ENCODE peak calls at places on chromosome 2, in eight cellular contexts. I, Q, R, H, E, G, Z and U are unnamed samples.

GRCh38 chr2:200405599-200406298 is 99.3 kb downstream of the SPATS2L start:
- DNase-seq in I (no peak), Q (no peak), R (peak; percentile 86), H (peak; percentile 95), E (peak; percentile 89), G (no peak), Z (no peak), U (no peak)

GRCh38 chr2:53632714-53633113 is 134.9 kb upstream of the CHAC2 start:
- DNase-seq in I (no peak), Q (no peak), R (peak; percentile 24), H (peak; percentile 5), E (peak; percentile 3), G (no peak), Z (no peak), U (no peak)

GRCh38 chr2:131076707-131077106 is 16.6 kb downstream of the FAM168B start:
- DNase-seq in I (no peak), Q (no peak), R (peak; percentile 81), H (no peak), E (peak; percentile 11), G (no peak), Z (no peak), U (no peak)

GRCh38 chr2:24285484-24286152 is 74.7 kb downstream of the ITSN2 start:
- DNase-seq in I (no peak), Q (no peak), R (no peak), H (no peak), E (no peak), G (no peak), Z (no peak), U (no peak)

GRCh38 chr2:220269421-220269820 is 642.0 kb downstream of the SLC4A3 start:
- DNase-seq in I (no peak), Q (no peak), R (no peak), H (no peak), E (no peak), G (no peak), Z (peak; percentile 92), U (no peak)

GRCh38 chr2:209933499-209934458 is 68.7 kb upstream of the RPE start:
- DNase-seq in I (no peak), Q (no peak), R (peak; percentile 86), H (peak; percentile 72), E (peak; percentile 94), G (no peak), Z (no peak), U (peak; percentile 55)

GRCh38 chr2:14544247-14544646 is 88.3 kb upstream of the LRATD1 start:
- DNase-seq in I (no peak), Q (no peak), R (no peak), H (no peak), E (no peak), G (no peak), Z (no peak), U (no peak)

GRCh38 chr2:179592167-179592936 is 269.1 kb downstream of the ZNF385B start:
- DNase-seq in I (no peak), Q (no peak), R (no peak), H (no peak), E (peak; percentile 83), G (no peak), Z (no peak), U (no peak)

GRCh38 chr2:239827511-239827865 is 197.7 kb downstream of the NDUFA10 start:
- DNase-seq in I (peak; percentile 6), Q (no peak), R (no peak), H (no peak), E (no peak), G (no peak), Z (no peak), U (no peak)

GRCh38 chr2:55751966-55752365 is 58.3 kb upstream of the PNPT1 start:
- DNase-seq in I (no peak), Q (no peak), R (peak; percentile 44), H (no peak), E (no peak), G (no peak), Z (no peak), U (no peak)

GRCh38 chr2:39466311-39466710 is 29.2 kb upstream of the MAP4K3 start:
- DNase-seq in I (no peak), Q (no peak), R (no peak), H (no peak), E (no peak), G (no peak), Z (no peak), U (no peak)

GRCh38 chr2:123791716-123792115 is 233.4 kb upstream of the CNTNAP5 start:
- DNase-seq in I (no peak), Q (no peak), R (no peak), H (no peak), E (no peak), G (no peak), Z (no peak), U (no peak)

GRCh38 chr2:230905448-230906430 is 19.3 kb downstream of the GPR55 start:
- DNase-seq in I (no peak), Q (no peak), R (no peak), H (no peak), E (no peak), G (no peak), Z (no peak), U (no peak)

GRCh38 chr2:104788721-104789446 is 65.0 kb upstream of the POU3F3 start:
- DNase-seq in I (no peak), Q (no peak), R (no peak), H (no peak), E (no peak), G (no peak), Z (no peak), U (no peak)

GRCh38 chr2:19225931-19226330 is 132.5 kb downstream of the OSR1 start:
- DNase-seq in I (no peak), Q (no peak), R (no peak), H (peak; percentile 46), E (no peak), G (no peak), Z (no peak), U (no peak)

GRCh38 chr2:217206326-217206725 is 346.5 kb upstream of the TNP1 start:
- DNase-seq in I (no peak), Q (no peak), R (no peak), H (no peak), E (no peak), G (no peak), Z (no peak), U (no peak)

GRCh38 chr2:74001121-74001520 is 16.4 kb downstream of the TET3 start:
- DNase-seq in I (no peak), Q (no peak), R (no peak), H (peak; percentile 68), E (no peak), G (no peak), Z (no peak), U (no peak)

GRCh38 chr2:85935746-85936208 is 47.0 kb upstream of the ST3GAL5 start:
- DNase-seq in I (no peak), Q (no peak), R (peak; percentile 75), H (peak; percentile 67), E (no peak), G (no peak), Z (no peak), U (no peak)

GRCh38 chr2:207219716-207220414 is 54.1 kb upstream of the KLF7 start:
- DNase-seq in I (no peak), Q (no peak), R (peak; percentile 66), H (peak; percentile 89), E (peak; percentile 86), G (no peak), Z (no peak), U (no peak)

GRCh38 chr2:88601302-88601701 is 26.0 kb downstream of the EIF2AK3 start:
- DNase-seq in I (no peak), Q (no peak), R (peak; percentile 87), H (no peak), E (peak; percentile 83), G (no peak), Z (no peak), U (no peak)

DNA sequence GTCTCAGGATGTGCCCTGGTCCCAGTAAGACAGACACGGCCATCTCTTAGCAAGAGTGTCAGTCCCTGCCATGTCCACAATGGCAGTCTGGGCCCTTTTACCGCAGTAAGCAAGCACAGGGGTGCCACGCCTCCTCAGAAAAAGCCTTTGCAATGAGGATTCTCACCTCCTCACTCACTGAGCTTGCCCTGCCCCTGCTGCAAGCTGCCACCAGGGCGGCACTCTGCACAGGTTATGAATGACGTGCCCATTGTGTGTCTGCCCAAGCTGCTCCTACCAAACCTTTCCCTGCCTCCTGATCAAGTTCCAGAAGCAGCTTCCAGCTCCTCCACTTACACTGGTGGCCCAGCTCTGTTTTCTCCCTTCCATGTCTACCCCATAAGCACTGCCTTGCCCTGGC is 23.3 kb downstream of the ERCC3 start:
- DNase-seq in I (no peak), Q (no peak), R (no peak), H (no peak), E (no peak), G (no peak), Z (no peak), U (no peak)
- H3K36me3 ChIP-seq in I (no peaks in the 10 kb centered on the region), Q (peaks cover 92% of the 10 kb centered on the region), R (peaks cover 46% of the 10 kb centered on the region), H (peaks cover 13% of the 10 kb centered on the region), E (peaks cover 18% of the 10 kb centered on the region), G (peaks cover 74% of the 10 kb centered on the region), Z (peaks cover 79% of the 10 kb centered on the region), U (peaks cover 16% of the 10 kb centered on the region)

DNA sequence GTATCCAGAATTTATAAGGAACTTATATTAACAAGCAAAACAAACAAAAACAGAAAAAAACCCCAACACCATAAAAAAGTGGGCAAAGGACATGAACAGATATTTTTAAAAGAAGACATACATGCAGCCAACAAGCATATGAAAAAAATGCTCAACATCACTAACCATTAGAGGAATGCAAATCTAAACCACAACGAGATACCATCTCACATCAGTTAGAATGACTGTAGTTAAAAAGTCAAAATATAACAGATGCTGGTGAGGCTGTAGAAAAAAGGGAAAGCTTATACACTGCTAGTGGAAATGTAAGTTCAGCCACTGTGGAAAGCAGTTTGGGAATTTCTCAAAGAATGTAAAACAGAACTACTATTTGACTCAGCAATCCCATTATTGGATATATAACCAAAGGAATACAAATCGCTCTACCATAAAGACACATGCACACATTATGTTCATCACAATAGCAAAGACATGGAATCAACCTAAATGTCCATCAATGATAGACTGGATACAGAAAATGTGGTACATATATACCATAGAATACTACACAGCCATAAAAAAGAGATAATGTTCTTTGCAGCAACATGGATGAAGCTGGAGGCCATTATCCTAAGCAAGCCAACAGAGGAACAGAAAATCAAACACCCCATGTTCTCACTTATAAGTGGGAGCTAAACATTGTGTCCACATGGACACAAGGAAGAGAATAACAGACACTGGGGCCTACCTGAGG is 25.3 kb downstream of the PREPL start:
- DNase-seq in I (no peak), Q (no peak), R (peak; percentile 24), H (no peak), E (no peak), G (no peak), Z (no peak), U (no peak)
- H3K36me3 ChIP-seq in I (no peaks in the 10 kb centered on the region), Q (peaks cover 71% of the 10 kb centered on the region), R (peaks cover 32% of the 10 kb centered on the region), H (peaks cover 6% of the 10 kb centered on the region), E (peaks cover 8% of the 10 kb centered on the region), G (peaks cover 53% of the 10 kb centered on the region), Z (peaks cover 73% of the 10 kb centered on the region), U (peaks cover 4% of the 10 kb centered on the region)

GRCh38 chr2:69184224-69184623 is 171.2 kb downstream of the ANTXR1 start:
- DNase-seq in I (no peak), Q (no peak), R (no peak), H (peak; percentile 94), E (no peak), G (no peak), Z (no peak), U (no peak)
- H3K36me3 ChIP-seq in I (no peaks in the 10 kb centered on the region), Q (no peaks in the 10 kb centered on the region), R (peaks cover 9% of the 10 kb centered on the region), H (no peaks in the 10 kb centered on the region), E (no peaks in the 10 kb centered on the region), G (peaks cover 37% of the 10 kb centered on the region), Z (peaks cover 7% of the 10 kb centered on the region), U (no peaks in the 10 kb centered on the region)

GRCh38 chr2:57890462-57890861 is 156.1 kb upstream of the VRK2 start:
- DNase-seq in I (no peak), Q (no peak), R (no peak), H (peak; percentile 55), E (peak; percentile 22), G (no peak), Z (no peak), U (no peak)
- H3K36me3 ChIP-seq in I (no peaks in the 10 kb centered on the region), Q (no peaks in the 10 kb centered on the region), R (no peaks in the 10 kb centered on the region), H (no peaks in the 10 kb centered on the region), E (no peaks in the 10 kb centered on the region), G (no peaks in the 10 kb centered on the region), Z (no peaks in the 10 kb centered on the region), U (no peaks in the 10 kb centered on the region)